ENCODE peak calls at places on chromosomes 16 and 17, in eight cellular contexts. U is mammary epithelial cell, X is tibial artery, I is H1, Q is heart right ventricle, N is PC-3, A is stomach, W is A549. E is an unnamed sample. For H3K4me1, the result is how much of the 10 kb centered on the place peaks cover.

GRCh38 chr16:81838794-81839193 is 59.7 kb downstream of the PLCG2 start:
- DNase-seq in U (peak), X (no peak), I (no peak), Q (no peak), N (peak), A (no peak), W (no peak), E (no peak)

GRCh38 chr17:80455328-80455710 is 21.1 kb downstream of the NPTX1 start:
- DNase-seq in U (no peak), X (no peak), I (no peak), Q (peak), N (peak), A (peak), W (peak), E (no peak)

GRCh38 chr17:72425796-72426173 is 305.0 kb downstream of the SOX9 start:
- DNase-seq in U (no peak), X (no peak), I (no peak), Q (no peak), N (no peak), A (no peak), W (no peak), E (no peak)

GRCh38 chr17:72338847-72339790 is 218.3 kb downstream of the SOX9 start:
- DNase-seq in U (peak), X (no peak), I (no peak), Q (no peak), N (peak), A (no peak), W (peak), E (no peak)

GRCh38 chr17:8791910-8792270 is 7.3 kb downstream of the MFSD6L start:
- DNase-seq in U (peak), X (no peak), I (no peak), Q (no peak), N (peak), A (no peak), W (no peak), E (no peak)

GRCh38 chr17:67610061-67610460 is 107.7 kb upstream of the NOL11 start:
- DNase-seq in U (no peak), X (no peak), I (no peak), Q (no peak), N (no peak), A (no peak), W (no peak), E (no peak)

GRCh38 chr17:45408611-45409421 is 23.9 kb downstream of the ARHGAP27 start:
- DNase-seq in U (no peak), X (no peak), I (no peak), Q (no peak), N (no peak), A (no peak), W (no peak), E (no peak)

GRCh38 chr17:35254107-35254802 is 11.4 kb downstream of the SLFN5 start:
- DNase-seq in U (peak), X (peak), I (no peak), Q (no peak), N (peak), A (peak), W (peak), E (no peak)

GRCh38 chr16:81004646-81005353 is 1.9 kb downstream of the CMC2 start:
- DNase-seq in U (peak), X (no peak), I (no peak), Q (no peak), N (peak), A (no peak), W (peak), E (no peak)

GRCh38 chr17:59767176-59767575 is 59.7 kb downstream of the VMP1 start:
- DNase-seq in U (no peak), X (no peak), I (no peak), Q (no peak), N (no peak), A (no peak), W (no peak), E (no peak)

GRCh38 chr16:35744716-35745115 is 2285.3 kb downstream of the TP53TG3F start:
- DNase-seq in U (no peak), X (no peak), I (no peak), Q (no peak), N (peak), A (no peak), W (no peak), E (no peak)

GRCh38 chr17:45190503-45191282 is 29.0 kb downstream of the HEXIM2 start:
- DNase-seq in U (no peak), X (no peak), I (no peak), Q (no peak), N (no peak), A (no peak), W (no peak), E (no peak)

GRCh38 chr17:67467500-67468481 is 90.7 kb downstream of the PITPNC1 start:
- DNase-seq in U (no peak), X (no peak), I (no peak), Q (no peak), N (no peak), A (no peak), W (no peak), E (no peak)

GRCh38 chr16:53071748-53072301 is 17.0 kb downstream of the CHD9 start:
- DNase-seq in U (no peak), X (peak), I (no peak), Q (peak), N (no peak), A (no peak), W (no peak), E (peak)

DNA sequence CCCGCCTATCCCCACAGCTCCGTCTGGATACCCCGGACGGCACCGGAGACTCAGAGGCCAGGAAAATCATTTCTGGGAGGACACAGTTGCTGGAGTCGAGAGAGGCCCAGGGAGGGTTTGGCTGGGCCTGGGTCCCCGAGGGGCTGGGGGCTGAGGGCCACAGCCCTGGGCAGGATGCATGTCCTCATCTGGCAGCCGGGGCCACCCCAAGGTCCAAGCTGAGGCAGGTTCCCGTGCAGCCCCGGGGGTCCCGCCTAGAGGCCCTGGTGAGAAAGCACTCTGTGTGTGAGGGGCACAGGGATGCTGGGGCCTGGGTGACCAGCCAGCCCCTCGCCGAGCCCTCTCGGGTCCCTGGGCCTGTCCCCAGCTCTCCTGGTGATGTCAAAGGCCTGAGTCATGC is 25.6 kb upstream of the C1QTNF8 start:
- DNase-seq in U (no peak), X (no peak), I (no peak), Q (no peak), N (no peak), A (no peak), W (no peak), E (no peak)
- TF ChIP-seq CTCF in U (no peak), X (no peak), I (no peak), Q (no peak), N (no peak), A (no peak), W (no peak), E (no peak)

DNA sequence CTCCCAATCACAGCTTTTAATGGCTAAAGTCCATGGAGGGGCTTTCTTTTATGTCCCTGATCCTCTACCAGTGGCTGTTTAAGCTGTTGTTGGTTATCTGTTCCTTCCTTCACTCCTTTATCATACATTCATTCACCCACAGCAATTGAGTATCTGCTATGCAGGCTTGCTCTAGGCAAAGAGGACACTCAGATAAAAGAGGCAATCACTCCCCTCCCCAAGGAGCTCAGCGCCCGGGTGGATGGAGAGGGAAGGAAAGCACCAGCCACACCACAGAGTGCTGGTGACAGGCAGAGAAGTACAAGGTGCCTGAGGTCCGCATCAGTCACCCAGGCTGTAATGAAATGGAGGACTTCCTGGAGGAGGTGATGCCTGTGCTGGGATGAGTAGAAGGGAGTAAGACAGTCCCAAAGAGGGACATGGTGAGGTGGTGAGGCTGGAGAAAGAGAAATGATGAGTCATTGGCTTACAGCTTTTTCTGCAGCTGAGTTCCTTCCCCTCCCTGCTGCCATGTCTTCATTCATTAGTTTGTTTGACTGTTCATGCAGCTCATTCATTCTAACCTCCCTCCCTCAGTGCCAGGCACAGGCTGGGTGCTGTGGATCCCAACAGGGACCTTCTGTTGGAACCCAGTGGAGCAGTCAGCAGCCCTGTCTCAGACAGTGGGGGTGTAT is 12.8 kb upstream of the NGFR start:
- DNase-seq in U (peak), X (no peak), I (no peak), Q (no peak), N (peak), A (no peak), W (no peak), E (no peak)
- H3K4me1 ChIP-seq in U (under half), X (under half), I (under half), Q (under half), N (under half), A (under half), W (under half), E (under half)

GRCh38 chr17:2982854-2983636 is 80.4 kb downstream of the OR1D5 start:
- DNase-seq in U (no peak), X (peak), I (no peak), Q (peak), N (no peak), A (no peak), W (peak), E (peak)
- TF ChIP-seq CTCF in U (no peak), X (peak), I (no peak), Q (peak), N (no peak), A (no peak), W (peak), E (peak)

DNA sequence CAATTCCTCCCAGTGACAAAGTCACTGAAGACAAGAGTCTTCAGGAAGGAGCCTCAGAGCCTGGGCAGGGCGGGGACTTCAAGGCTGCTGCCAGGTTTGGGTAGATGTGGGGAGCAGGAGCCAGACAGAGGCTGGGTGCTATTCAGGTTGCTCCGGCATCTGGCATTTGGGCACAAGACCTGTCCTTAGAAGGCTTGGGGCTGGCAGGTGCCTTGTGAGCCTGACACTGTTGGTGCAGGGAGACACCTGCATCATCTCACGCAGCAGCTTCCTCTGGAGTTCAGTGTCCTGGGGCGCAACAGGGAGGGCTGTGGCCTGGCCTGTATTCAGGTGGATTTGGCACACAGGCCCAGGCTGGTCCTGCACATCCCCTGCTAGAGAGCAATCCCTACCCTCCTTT is 65.0 kb downstream of the MPRIP start:
- DNase-seq in U (no peak), X (no peak), I (no peak), Q (no peak), N (no peak), A (no peak), W (no peak), E (no peak)
- H3K4me1 ChIP-seq in U (under half), X (under half), I (under half), Q (half or more), N (under half), A (half or more), W (half or more), E (half or more)

DNA sequence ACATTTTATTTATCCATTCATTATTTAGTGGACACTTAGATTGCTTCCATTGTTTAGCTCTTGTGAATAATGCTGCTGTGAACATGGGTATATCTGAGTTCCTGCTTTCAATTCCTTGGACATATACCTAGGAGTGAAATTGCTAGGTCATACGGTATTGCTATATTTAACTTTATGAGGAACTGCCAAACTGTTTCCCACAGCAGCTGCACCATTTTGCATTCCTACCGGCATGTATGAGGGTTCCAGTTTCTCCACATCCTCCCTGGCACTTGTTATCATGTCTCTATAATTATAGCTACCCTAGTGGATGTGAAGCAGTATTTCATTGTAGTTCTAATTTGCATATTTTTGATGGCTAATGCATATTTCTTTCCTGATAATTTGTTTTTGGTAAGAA is 23.7 kb upstream of the DRG2 start:
- DNase-seq in U (no peak), X (no peak), I (no peak), Q (no peak), N (no peak), A (no peak), W (no peak), E (no peak)
- TF ChIP-seq CTCF in U (no peak), X (no peak), I (no peak), Q (no peak), N (no peak), A (no peak), W (no peak), E (no peak)

GRCh38 chr16:85317704-85318103 is 205.4 kb upstream of the CIBAR2 start:
- DNase-seq in U (no peak), X (no peak), I (no peak), Q (no peak), N (no peak), A (no peak), W (no peak), E (no peak)
- H3K4me1 ChIP-seq in U (under half), X (under half), I (under half), Q (under half), N (under half), A (under half), W (under half), E (under half)

DNA sequence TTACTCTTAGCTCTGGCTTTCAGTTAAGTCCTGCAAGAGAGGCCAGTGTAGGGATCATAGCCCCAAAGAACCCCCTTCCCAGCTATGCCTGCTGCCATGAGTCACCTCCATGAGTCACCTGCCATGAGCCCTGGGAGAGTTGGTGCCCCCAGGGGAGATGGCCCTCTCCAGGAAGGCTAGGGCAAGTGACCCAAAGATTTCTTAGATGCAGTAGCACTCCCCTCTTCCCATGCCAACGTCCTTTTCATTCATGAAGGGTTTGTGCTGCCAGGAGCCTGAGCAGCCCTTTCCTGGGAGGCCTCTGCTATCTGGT is 78.6 kb upstream of the LGALS9 start:
- DNase-seq in U (peak), X (no peak), I (no peak), Q (no peak), N (peak), A (no peak), W (peak), E (peak)
- TF ChIP-seq CTCF in U (no peak), X (no peak), I (no peak), Q (no peak), N (no peak), A (no peak), W (no peak), E (no peak)

GRCh38 chr16:5451641-5452040 is 354.0 kb upstream of the EEF2KMT start:
- DNase-seq in U (no peak), X (no peak), I (no peak), Q (no peak), N (no peak), A (no peak), W (no peak), E (no peak)

GRCh38 chr16:5450435-5451104 is 353.0 kb upstream of the EEF2KMT start:
- DNase-seq in U (no peak), X (no peak), I (peak), Q (no peak), N (no peak), A (no peak), W (no peak), E (no peak)

GRCh38 chr16:5455110-5455509 is 357.5 kb upstream of the EEF2KMT start:
- DNase-seq in U (no peak), X (no peak), I (no peak), Q (no peak), N (no peak), A (no peak), W (no peak), E (no peak)

GRCh38 chr16:5449901-5450300 is 352.3 kb upstream of the EEF2KMT start:
- DNase-seq in U (no peak), X (no peak), I (no peak), Q (no peak), N (no peak), A (no peak), W (no peak), E (no peak)

DNA sequence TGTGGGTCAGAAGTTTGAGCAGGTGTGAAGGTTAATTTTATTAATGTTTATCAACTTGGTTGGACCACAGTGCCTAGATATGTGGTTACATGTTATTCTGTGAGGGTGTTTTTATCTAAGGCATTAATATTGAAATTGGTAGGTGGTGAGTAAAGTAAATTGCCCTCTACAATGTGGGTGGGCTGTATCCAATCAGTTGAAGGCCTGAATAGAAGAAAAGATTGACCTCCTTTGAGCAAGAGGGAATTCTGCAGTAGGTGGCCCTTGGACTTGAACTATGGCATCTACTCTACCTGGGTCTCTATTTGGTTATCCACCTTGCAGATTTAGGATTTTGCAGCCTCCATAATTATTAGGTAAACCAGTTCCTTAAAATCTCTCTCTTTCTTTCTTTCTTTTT is 356.8 kb upstream of the EEF2KMT start:
- DNase-seq in U (no peak), X (no peak), I (no peak), Q (no peak), N (no peak), A (no peak), W (no peak), E (no peak)
- H3K4me1 ChIP-seq in U (under half), X (under half), I (under half), Q (under half), N (under half), A (under half), W (under half), E (under half)

GRCh38 chr16:66612422-66612821 is 7.9 kb downstream of the CMTM3 start:
- DNase-seq in U (no peak), X (no peak), I (no peak), Q (no peak), N (no peak), A (no peak), W (no peak), E (no peak)
- TF ChIP-seq CTCF in U (no peak), X (no peak), I (no peak), Q (no peak), N (no peak), A (no peak), W (no peak), E (no peak)